ENCODE peak calls at places on chromosome 13, in eight cellular contexts. B is GM12891, X is right lobe of liver, U is HepG2, Y is H54, D is gastrocnemius medialis, A is body of pancreas, P is breast epithelium. R is an unnamed sample.

GRCh38 chr13:24911135-24911524 is 147.2 kb downstream of the RNF17 start:
- DNase-seq in Y (peak), B (no peak), U (no peak), A (no peak), X (no peak), P (no peak), D (no peak), R (peak)

GRCh38 chr13:19845758-19846157 is 17.7 kb downstream of the ZMYM5 start:
- DNase-seq in X (no peak), U (peak), Y (peak), P (no peak), D (no peak), B (no peak), A (peak), R (peak)

GRCh38 chr13:71290963-71291937 is 575.8 kb downstream of the DACH1 start:
- DNase-seq in A (peak), Y (no peak), P (no peak), X (no peak), D (peak), B (no peak), U (peak), R (peak)

GRCh38 chr13:47933688-47934011 is 67.4 kb downstream of the SUCLA2 start:
- DNase-seq in D (no peak), U (peak), Y (no peak), A (no peak), B (no peak), P (no peak), X (no peak), R (no peak)

GRCh38 chr13:45289936-45290563 is 50.9 kb downstream of the TPT1 start:
- DNase-seq in P (no peak), B (no peak), Y (no peak), X (no peak), A (no peak), U (no peak), D (no peak), R (no peak)

GRCh38 chr13:57629391-57629804 is 2.1 kb upstream of the PCDH17 start:
- DNase-seq in D (no peak), A (peak), P (no peak), Y (no peak), X (no peak), U (no peak), B (no peak), R (no peak)

GRCh38 chr13:44271915-44272341 is 101.7 kb upstream of the SERP2 start:
- DNase-seq in P (no peak), D (peak), A (no peak), X (no peak), U (no peak), Y (no peak), B (no peak), R (no peak)

GRCh38 chr13:44058586-44059238 is 179.0 kb downstream of the LACC1 start:
- DNase-seq in D (no peak), X (no peak), U (no peak), Y (no peak), A (no peak), P (no peak), B (no peak), R (no peak)

GRCh38 chr13:33132644-33133440 is 116.6 kb downstream of the KL start:
- DNase-seq in P (no peak), D (no peak), B (no peak), U (no peak), A (no peak), X (no peak), Y (no peak), R (no peak)

GRCh38 chr13:104357174-104357573 is 1291.0 kb upstream of the SLC10A2 start:
- DNase-seq in X (no peak), B (no peak), U (no peak), A (no peak), P (no peak), Y (no peak), D (no peak), R (no peak)

GRCh38 chr13:112874751-112875300 is 94.2 kb upstream of the MCF2L start:
- DNase-seq in B (no peak), D (no peak), P (no peak), Y (no peak), X (peak), U (no peak), A (no peak), R (no peak)

GRCh38 chr13:68185767-68186166 is 955.6 kb upstream of the PCDH9 start:
- DNase-seq in D (no peak), B (no peak), P (no peak), A (no peak), X (no peak), U (no peak), Y (no peak), R (no peak)

GRCh38 chr13:25678398-25678797 is 306.6 kb downstream of the ATP8A2 start:
- DNase-seq in D (peak), P (no peak), X (no peak), Y (no peak), A (peak), B (no peak), U (no peak), R (no peak)

GRCh38 chr13:108082481-108082880 is 132.9 kb downstream of the LIG4 start:
- DNase-seq in P (no peak), D (no peak), B (no peak), X (no peak), Y (no peak), A (no peak), U (no peak), R (no peak)

GRCh38 chr13:102033719-102034446 is 368.0 kb downstream of the FGF14 start:
- DNase-seq in D (no peak), U (no peak), Y (no peak), A (no peak), X (no peak), B (no peak), P (no peak), R (no peak)

GRCh38 chr13:75495938-75496337 is 14.0 kb upstream of the TBC1D4 start:
- DNase-seq in B (no peak), D (no peak), A (no peak), X (no peak), Y (no peak), U (no peak), P (no peak), R (no peak)

GRCh38 chr13:27622881-27623280 is 1.2 kb downstream of the POLR1D start:
- DNase-seq in U (no peak), B (no peak), X (no peak), Y (no peak), P (no peak), D (no peak), A (no peak), R (no peak)

GRCh38 chr13:27620377-27621115 is at the start of gene LNX2:
- DNase-seq in A (peak), D (peak), Y (peak), U (peak), P (peak), B (peak), X (peak), R (peak)

GRCh38 chr13:27621116-27621365 is 651 bp upstream of the POLR1D start:
- DNase-seq in B (no peak), X (no peak), U (no peak), A (no peak), Y (no peak), P (no peak), D (no peak), R (no peak)

GRCh38 chr13:27622102-27622820 is 569 bp downstream of the POLR1D start:
- DNase-seq in X (no peak), D (no peak), A (peak), Y (no peak), P (no peak), B (no peak), U (peak), R (no peak)

GRCh38 chr13:27621366-27622101 is at the start of gene POLR1D:
- DNase-seq in P (peak), B (peak), A (peak), U (peak), Y (peak), D (peak), X (peak), R (peak)
- TF ChIP-seq POLR2A in P (peak), B (peak), A (peak), U (peak), Y (peak), D (peak), X (peak), R (peak)

GRCh38 chr13:31198524-31198923 is 1.3 kb upstream of the B3GLCT start:
- DNase-seq in Y (no peak), B (no peak), U (no peak), D (no peak), X (no peak), A (no peak), P (no peak), R (no peak)

GRCh38 chr13:31200636-31200970 is 828 bp downstream of the B3GLCT start:
- DNase-seq in Y (peak), X (peak), U (peak), P (no peak), D (no peak), B (no peak), A (peak), R (peak)

GRCh38 chr13:31199527-31199848 is 287 bp upstream of the B3GLCT start:
- DNase-seq in U (no peak), Y (no peak), X (no peak), P (no peak), D (no peak), B (no peak), A (no peak), R (no peak)

GRCh38 chr13:31201341-31202024 is 1.7 kb downstream of the B3GLCT start:
- DNase-seq in Y (no peak), P (no peak), B (no peak), A (peak), U (no peak), D (no peak), X (no peak), R (peak)

GRCh38 chr13:31199849-31200635 is at the start of gene B3GLCT:
- DNase-seq in B (peak), D (peak), X (peak), U (peak), Y (peak), A (peak), P (peak), R (peak)
- TF ChIP-seq POLR2A in B (no peak), D (peak), X (peak), U (peak), Y (peak), A (peak), P (no peak), R (peak)

DNA sequence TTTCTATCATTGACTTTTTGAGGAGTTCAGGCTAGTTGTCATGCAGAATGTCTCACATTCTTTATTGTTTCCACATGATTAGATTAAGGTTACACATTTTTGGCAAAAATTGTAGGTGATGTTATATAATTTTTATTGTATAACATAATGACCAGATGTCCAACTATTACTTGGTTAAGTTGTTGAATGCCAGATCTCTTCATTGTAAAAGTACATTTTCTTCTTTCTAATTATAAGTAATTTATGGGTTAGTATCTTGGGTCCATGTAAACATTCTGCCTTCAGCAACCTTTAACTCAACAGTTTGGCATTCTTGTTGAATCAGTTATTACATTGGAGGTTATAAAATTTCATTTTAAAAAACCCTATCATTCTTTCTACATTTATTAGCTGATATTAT is 138.4 kb downstream of the POSTN start:
- DNase-seq in B (no peak), A (no peak), Y (no peak), D (no peak), P (no peak), X (no peak), U (no peak), R (no peak)
- TF ChIP-seq POLR2A in B (no peak), A (no peak), Y (no peak), D (no peak), P (no peak), X (no peak), U (no peak), R (no peak)

GRCh38 chr13:83935566-83935965 is 53.3 kb upstream of the SLITRK1 start:
- DNase-seq in D (no peak), B (no peak), A (no peak), P (no peak), X (no peak), U (no peak), Y (no peak), R (no peak)
- TF ChIP-seq POLR2A in D (no peak), B (no peak), A (no peak), P (no peak), X (no peak), U (no peak), Y (no peak), R (no peak)

DNA sequence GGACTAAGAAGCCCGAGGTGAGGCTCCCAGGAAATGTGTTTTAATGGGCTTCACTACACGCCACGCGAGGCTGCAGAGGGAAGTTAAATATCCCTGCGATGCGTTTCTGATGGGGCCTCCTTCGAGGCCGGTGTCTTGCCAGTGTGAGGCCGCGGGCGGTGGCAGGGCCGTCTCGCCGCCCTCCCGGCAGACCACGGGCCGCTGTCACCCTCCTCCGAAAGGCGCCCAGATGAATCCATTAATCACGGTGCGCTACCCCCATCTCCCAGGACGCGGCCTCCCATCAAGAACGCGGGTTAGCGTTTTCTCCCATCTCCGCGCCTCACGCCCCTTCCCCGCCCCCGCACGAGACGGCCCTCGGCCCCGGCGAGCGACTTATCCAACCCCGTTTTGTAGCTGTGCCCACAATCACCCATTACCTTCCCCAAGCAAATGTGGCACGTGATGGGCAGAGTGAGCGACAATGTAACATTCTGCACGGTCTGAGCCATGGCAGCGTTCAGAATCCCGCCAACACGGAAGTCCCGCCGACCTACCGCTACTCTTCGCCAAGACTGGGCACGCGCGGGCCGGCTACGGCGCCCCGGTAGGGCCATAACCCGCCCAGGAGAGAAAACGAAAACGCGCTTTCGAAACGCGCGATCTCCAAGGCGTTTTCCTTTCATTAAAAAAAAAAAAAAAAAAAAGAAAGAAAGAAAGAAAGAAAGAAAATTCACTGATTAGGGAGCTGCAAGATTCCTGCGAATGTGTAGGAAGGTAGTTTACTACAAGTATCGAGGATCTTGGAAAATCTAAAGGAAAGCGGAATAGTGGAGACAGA is at the start of gene OBI1:
- DNase-seq in P (peak), A (peak), Y (peak), D (peak), X (peak), U (peak), B (peak), R (peak)
- TF ChIP-seq POLR2A in P (no peak), A (peak), Y (peak), D (peak), X (peak), U (peak), B (peak), R (peak)

GRCh38 chr13:31162151-31163008 is 676 bp upstream of the HSPH1 start:
- DNase-seq in A (peak), X (peak), B (peak), U (peak), D (peak), Y (peak), P (peak), R (peak)
- TF ChIP-seq POLR2A in A (no peak), X (no peak), B (no peak), U (peak), D (peak), Y (peak), P (no peak), R (peak)

GRCh38 chr13:110559986-110560385 is 1.5 kb downstream of the RAB20 start:
- DNase-seq in B (no peak), D (no peak), U (no peak), A (no peak), X (no peak), P (no peak), Y (no peak), R (no peak)
- TF ChIP-seq POLR2A in B (no peak), D (no peak), U (no peak), A (no peak), X (no peak), P (no peak), Y (no peak), R (no peak)

DNA sequence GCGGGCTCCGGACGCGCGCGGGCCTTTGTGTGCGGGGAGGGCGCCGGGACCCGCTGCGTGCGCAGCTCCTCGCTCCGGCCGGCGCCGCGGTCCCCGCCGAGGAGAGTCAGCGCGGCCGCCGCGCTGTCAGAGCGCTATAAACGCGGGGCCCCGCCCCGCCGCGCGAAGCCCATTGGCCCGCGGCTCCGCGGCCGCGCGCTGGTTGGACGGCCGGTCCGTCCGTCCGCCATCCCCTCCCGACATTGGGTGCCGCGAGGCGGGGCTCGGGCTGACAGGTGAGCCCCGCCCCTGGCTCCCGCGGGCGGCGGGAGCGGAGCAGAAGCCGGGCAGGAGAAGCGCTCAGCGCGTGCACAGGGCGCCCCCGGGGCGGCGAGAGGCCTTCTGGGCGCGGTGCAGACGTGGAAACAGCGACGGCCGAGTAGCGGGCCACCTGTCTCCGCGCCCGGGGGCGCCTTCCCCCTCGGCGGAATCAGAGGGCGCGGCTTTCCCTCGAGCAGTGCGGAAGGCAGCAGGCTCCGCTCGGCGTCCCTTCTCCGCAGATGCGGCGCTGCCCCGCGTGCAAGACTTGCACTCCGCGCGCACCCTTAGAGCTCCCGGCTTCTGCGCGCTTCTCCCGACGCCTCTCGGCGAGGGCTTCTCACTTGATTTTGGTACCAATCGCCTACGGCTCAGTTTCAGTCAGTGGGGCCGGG is at the start of gene EFNB2:
- DNase-seq in A (peak), P (peak), Y (peak), X (peak), U (peak), D (peak), B (peak), R (peak)
- TF ChIP-seq POLR2A in A (peak), P (no peak), Y (peak), X (peak), U (no peak), D (peak), B (no peak), R (peak)

GRCh38 chr13:40983725-40984669 is 35.1 kb downstream of the ELF1 start:
- DNase-seq in P (no peak), X (no peak), U (no peak), A (no peak), D (no peak), B (no peak), Y (no peak), R (peak)

GRCh38 chr13:40983269-40983668 is 35.8 kb downstream of the ELF1 start:
- DNase-seq in D (no peak), P (no peak), X (no peak), U (no peak), A (no peak), Y (no peak), B (no peak), R (peak)

GRCh38 chr13:40981949-40982348 is 37.2 kb downstream of the ELF1 start:
- DNase-seq in X (no peak), Y (no peak), U (no peak), D (no peak), P (no peak), B (no peak), A (no peak), R (peak)

GRCh38 chr13:40981361-40981760 is 37.8 kb downstream of the ELF1 start:
- DNase-seq in U (no peak), B (no peak), D (no peak), X (no peak), P (no peak), Y (no peak), A (no peak), R (peak)

GRCh38 chr13:40982772-40983171 is 36.3 kb downstream of the ELF1 start:
- DNase-seq in P (no peak), D (no peak), X (no peak), A (peak), B (no peak), U (no peak), Y (no peak), R (peak)
- TF ChIP-seq POLR2A in P (no peak), D (peak), X (peak), A (peak), B (peak), U (no peak), Y (no peak), R (peak)